ENCODE peak calls at places on chromosomes 2 and 18, in nine cellular contexts. J, S, E, G, W, Q, B, T and L are unnamed samples.
A peak's percentile ranks its signal among the peaks of the same experiment; 100 is the strongest.

GRCh38 chr18:44731866-44732555 is 51.3 kb downstream of the SETBP1 start:
- DNase-seq in G (no peak), J (no peak), W (no peak), B (no peak), S (peak; percentile 91), E (no peak), T (no peak), Q (no peak), L (no peak)

GRCh38 chr18:74623047-74623816 is 25.6 kb downstream of the ZNF407 start:
- DNase-seq in S (no peak), W (no peak), B (no peak), Q (no peak), G (peak; percentile 25), E (no peak), T (no peak), J (no peak), L (no peak)

GRCh38 chr2:43519711-43520221 is 76.1 kb downstream of the THADA start:
- DNase-seq in G (no peak), S (peak; percentile 94), W (no peak), T (no peak), E (no peak), B (no peak), J (peak; percentile 85), Q (no peak), L (no peak)

GRCh38 chr2:178271629-178272333 is 77.5 kb downstream of the OSBPL6 start:
- DNase-seq in S (peak; percentile 84), E (no peak), B (no peak), T (no peak), G (no peak), W (no peak), Q (no peak), J (peak; percentile 24), L (no peak)

GRCh38 chr2:118003396-118003824 is 10.5 kb downstream of the CCDC93 start:
- DNase-seq in W (no peak), Q (peak; percentile 23), S (peak; percentile 63), G (peak; percentile 37), T (peak; percentile 26), B (peak; percentile 65), J (peak; percentile 76), E (peak; percentile 79), L (peak; percentile 25)

GRCh38 chr2:21424375-21424774 is 300.6 kb downstream of the TDRD15 start:
- DNase-seq in T (no peak), J (no peak), W (no peak), G (no peak), S (no peak), E (no peak), B (no peak), Q (no peak), L (no peak)

GRCh38 chr18:23542471-23542870 is 39.2 kb downstream of the RMC1 start:
- DNase-seq in Q (no peak), W (no peak), J (no peak), G (no peak), B (no peak), E (no peak), S (no peak), T (no peak), L (no peak)

GRCh38 chr2:157174321-157174720 is 83.2 kb upstream of the GALNT5 start:
- DNase-seq in G (no peak), T (no peak), B (no peak), J (no peak), S (no peak), Q (no peak), E (no peak), W (no peak), L (no peak)

GRCh38 chr2:146916914-146917313 is 927.9 kb upstream of the ACVR2A start:
- DNase-seq in Q (no peak), G (no peak), E (no peak), J (no peak), B (no peak), W (no peak), S (peak; percentile 3), T (no peak), L (no peak)

GRCh38 chr2:9333591-9334171 is 89.6 kb downstream of the ITGB1BP1 start:
- DNase-seq in E (peak; percentile 66), G (no peak), T (peak; percentile 25), J (peak; percentile 64), S (peak; percentile 71), B (no peak), Q (peak; percentile 54), W (no peak), L (peak; percentile 52)

GRCh38 chr2:186737737-186738508 is 44.1 kb downstream of the FAM171B start:
- DNase-seq in G (no peak), Q (no peak), S (no peak), J (no peak), E (no peak), T (no peak), B (no peak), W (no peak), L (no peak)

GRCh38 chr2:174787485-174788205 is 23.4 kb upstream of the CHRNA1 start:
- DNase-seq in B (no peak), W (no peak), E (no peak), S (no peak), J (peak; percentile 100), T (no peak), Q (no peak), G (no peak), L (no peak)

GRCh38 chr18:903703-904102 is 968 bp upstream of the ADCYAP1 start:
- DNase-seq in W (peak; percentile 21), T (no peak), J (peak; percentile 46), B (peak; percentile 14), Q (peak; percentile 77), E (peak; percentile 63), G (peak; percentile 12), S (peak; percentile 33), L (peak; percentile 38)

GRCh38 chr2:134839649-134840048 is 1.2 kb downstream of the ACMSD start:
- DNase-seq in E (no peak), B (no peak), W (no peak), G (no peak), T (no peak), J (no peak), S (no peak), Q (no peak), L (no peak)

GRCh38 chr18:79396431-79397287 is 929 bp downstream of the NFATC1 start:
- DNase-seq in B (no peak), J (no peak), T (peak; percentile 20), G (no peak), W (no peak), S (peak; percentile 21), E (no peak), Q (no peak), L (no peak)

GRCh38 chr2:41395692-41396091 is 652.1 kb upstream of the PKDCC start:
- DNase-seq in S (no peak), G (no peak), T (no peak), B (no peak), Q (no peak), W (no peak), J (no peak), E (no peak), L (no peak)